ENCODE peak calls at places on chromosomes 5 and 9, in eight cellular contexts. H is activated CD4-positive, alpha-beta T cell treated with anti-CD3 and anti-CD28 coated beads, Interleukin-2, amount 10 ng/mL, durations not matched to agents 7 days and 5 days; K is NCI-H1436; R is ecto neural progenitor cell; C is kidney epithelial cell; Z is SK-MEL-5; E is RCC 7860; U is heart right ventricle. P is an unnamed sample.

GRCh38 chr5:137432376-137432775 is 66.8 kb downstream of the SPOCK1 start:
- DNase-seq in C (no peak), H (no peak), R (no peak), U (no peak), Z (peak), E (no peak), K (no peak), P (no peak)

GRCh38 chr5:84393969-84394368 is 9.3 kb upstream of the EDIL3 start:
- DNase-seq in E (peak), C (peak), U (no peak), K (no peak), R (no peak), H (no peak), Z (no peak), P (no peak)

GRCh38 chr5:38249286-38249685 is 9.1 kb upstream of the EGFLAM start:
- DNase-seq in C (no peak), Z (no peak), U (no peak), K (no peak), R (no peak), H (no peak), E (no peak), P (no peak)

GRCh38 chr5:181198905-181199519 is 6.0 kb downstream of the TRIM7 start:
- DNase-seq in C (no peak), E (no peak), Z (no peak), U (no peak), K (no peak), R (no peak), H (no peak), P (no peak)

GRCh38 chr5:177607452-177608192 is 7.7 kb downstream of the B4GALT7 start:
- DNase-seq in C (peak), K (no peak), Z (peak), R (peak), U (peak), E (peak), H (peak), P (peak)

GRCh38 chr5:122858451-122858850 is 13.0 kb downstream of the SNX24 start:
- DNase-seq in E (no peak), H (no peak), K (peak), R (no peak), Z (no peak), C (no peak), U (no peak), P (no peak)

GRCh38 chr9:110129460-110129859 is 78.5 kb downstream of the C9orf152 start:
- DNase-seq in R (no peak), C (no peak), U (no peak), H (no peak), E (no peak), K (no peak), Z (no peak), P (no peak)

GRCh38 chr5:128572546-128573339 is 34.7 kb upstream of the FBN2 start:
- DNase-seq in Z (no peak), R (no peak), U (no peak), H (no peak), C (no peak), K (no peak), E (no peak), P (no peak)

GRCh38 chr9:37002413-37003217 is 31.5 kb downstream of the PAX5 start:
- DNase-seq in E (no peak), C (no peak), Z (no peak), U (no peak), R (no peak), H (no peak), K (no peak), P (no peak)

GRCh38 chr9:112866662-112867274 is 23.9 kb downstream of the SLC46A2 start:
- DNase-seq in U (no peak), E (peak), R (no peak), Z (peak), H (no peak), C (no peak), K (no peak), P (no peak)

GRCh38 chr9:110432253-110432652 is 94.6 kb upstream of the TXNDC8 start:
- DNase-seq in Z (no peak), R (no peak), C (no peak), H (no peak), K (no peak), U (no peak), E (no peak), P (peak)

GRCh38 chr9:86598411-86599239 is 244.4 kb upstream of the TUT7 start:
- DNase-seq in H (no peak), U (no peak), Z (no peak), C (no peak), K (no peak), R (peak), E (no peak), P (no peak)

GRCh38 chr9:15400281-15400941 is 22.3 kb upstream of the SNAPC3 start:
- DNase-seq in U (no peak), H (no peak), C (no peak), K (no peak), Z (no peak), E (no peak), R (no peak), P (no peak)

GRCh38 chr9:104386425-104387069 is 117.5 kb upstream of the OR13F1 start:
- DNase-seq in K (peak), E (peak), H (no peak), R (no peak), C (peak), U (no peak), Z (peak), P (peak)

GRCh38 chr9:109499631-109500120 is 1.6 kb upstream of the PTPN3 start:
- DNase-seq in H (no peak), U (peak), E (peak), C (no peak), Z (peak), K (peak), R (peak), P (no peak)

GRCh38 chr5:174399411-174399810 is 325.0 kb upstream of the MSX2 start:
- DNase-seq in C (no peak), Z (no peak), U (no peak), E (no peak), R (no peak), H (no peak), K (no peak), P (no peak)

GRCh38 chr5:170611446-170612088 is 107.7 kb downstream of the KCNIP1 start:
- DNase-seq in E (no peak), R (no peak), Z (no peak), U (no peak), K (no peak), H (no peak), C (no peak), P (no peak)

GRCh38 chr5:179762079-179762780 is 29.6 kb downstream of the MAML1 start:
- DNase-seq in Z (no peak), C (no peak), H (peak), E (peak), K (no peak), U (no peak), R (no peak), P (no peak)

GRCh38 chr9:21611896-21612295 is 129.8 kb upstream of the IFNE start:
- DNase-seq in R (no peak), Z (no peak), H (peak), U (no peak), C (no peak), E (no peak), K (no peak), P (no peak)

GRCh38 chr5:80308526-80308925 is 11.3 kb upstream of the SPZ1 start:
- DNase-seq in U (no peak), R (no peak), C (no peak), E (no peak), H (no peak), K (no peak), Z (no peak), P (no peak)

GRCh38 chr9:125929846-125930245 is 182.7 kb downstream of the PBX3 start:
- DNase-seq in Z (no peak), C (no peak), H (no peak), R (no peak), E (no peak), U (no peak), K (no peak), P (no peak)

GRCh38 chr9:108142504-108143201 is 653.1 kb upstream of the KLF4 start:
- DNase-seq in E (no peak), Z (no peak), U (peak), R (peak), C (no peak), K (no peak), H (no peak), P (peak)

GRCh38 chr5:74123928-74124327 is 497.9 kb downstream of the ARHGEF28 start:
- DNase-seq in U (no peak), C (no peak), R (no peak), K (no peak), Z (no peak), E (no peak), H (no peak), P (no peak)

GRCh38 chr5:60417500-60418181 is 282.3 kb downstream of the DEPDC1B start:
- DNase-seq in R (no peak), Z (no peak), U (no peak), C (no peak), K (no peak), E (no peak), H (no peak), P (no peak)

GRCh38 chr9:130106860-130107848 is 53.4 kb downstream of the GPR107 start:
- DNase-seq in C (no peak), U (peak), Z (peak), E (peak), H (peak), R (peak), K (peak), P (peak)

GRCh38 chr9:127463382-127463781 is 12.1 kb downstream of the LRSAM1 start:
- DNase-seq in H (no peak), E (no peak), U (no peak), K (no peak), R (no peak), C (no peak), Z (no peak), P (no peak)

P was measured in globus pallidus.